ENCODE peak calls at places on chromosomes 5 and 9, in ten cellular contexts. G, T, M, N, Q, V, H, J, X and E are unnamed samples. For H3K4me1, the result is how much of the 10 kb centered on the place peaks cover.

GRCh38 chr5:131068893-131069643 is 96.0 kb downstream of the HINT1 start:
- DNase-seq in G (no peak), T (no peak), M (no peak), N (peak), Q (no peak), V (no peak), H (peak), J (no peak), X (no peak), E (peak)

GRCh38 chr5:127586811-127587210 is 62.1 kb upstream of the CTXN3 start:
- DNase-seq in G (no peak), T (no peak), M (no peak), N (no peak), Q (no peak), V (no peak), H (no peak), J (no peak), X (no peak), E (no peak)

GRCh38 chr5:137734962-137735530 is 843 bp downstream of the KLHL3 start:
- DNase-seq in G (peak), T (peak), M (peak), N (no peak), Q (peak), V (no peak), H (peak), J (no peak), X (no peak), E (no peak)

GRCh38 chr5:32230356-32231099 is 56.4 kb upstream of the GOLPH3 start:
- DNase-seq in G (no peak), T (no peak), M (no peak), N (no peak), Q (no peak), V (no peak), H (no peak), J (no peak), X (no peak), E (no peak)

GRCh38 chr9:91191443-91192378 is 170.0 kb downstream of the AUH start:
- DNase-seq in G (no peak), T (no peak), M (no peak), N (peak), Q (no peak), V (no peak), H (no peak), J (no peak), X (no peak), E (no peak)

GRCh38 chr5:151295138-151295537 is 8.4 kb downstream of the SLC36A3 start:
- DNase-seq in G (no peak), T (no peak), M (no peak), N (no peak), Q (no peak), V (no peak), H (no peak), J (no peak), X (no peak), E (no peak)

GRCh38 chr5:116778015-116778414 is 203.4 kb upstream of the SEMA6A start:
- DNase-seq in G (no peak), T (no peak), M (no peak), N (no peak), Q (peak), V (no peak), H (no peak), J (no peak), X (no peak), E (no peak)

GRCh38 chr5:113147088-113147487 is 170.5 kb downstream of the DCP2 start:
- DNase-seq in G (no peak), T (no peak), M (no peak), N (no peak), Q (no peak), V (no peak), H (no peak), J (no peak), X (no peak), E (no peak)

GRCh38 chr9:107486674-107487520 is 2.7 kb downstream of the KLF4 start:
- DNase-seq in G (peak), T (no peak), M (peak), N (no peak), Q (no peak), V (no peak), H (peak), J (no peak), X (no peak), E (no peak)

GRCh38 chr9:69433426-69433825 is 108.4 kb downstream of the ENTREP1 start:
- DNase-seq in G (no peak), T (no peak), M (no peak), N (no peak), Q (no peak), V (no peak), H (no peak), J (no peak), X (no peak), E (no peak)

GRCh38 chr5:44361626-44362002 is 27.6 kb downstream of the FGF10 start:
- DNase-seq in G (no peak), T (no peak), M (no peak), N (no peak), Q (no peak), V (no peak), H (no peak), J (no peak), X (no peak), E (no peak)
- H3K4me3 ChIP-seq in G (no peak), T (no peak), M (no peak), N (no peak), Q (no peak), V (no peak), H (no peak), J (no peak), X (no peak), E (no peak)

GRCh38 chr5:157860898-157861894 is 2.3 kb upstream of the CLINT1 start:
- DNase-seq in G (no peak), T (no peak), M (no peak), N (no peak), Q (no peak), V (no peak), H (peak), J (no peak), X (no peak), E (no peak)

GRCh38 chr5:157855404-157855994 is 3.4 kb downstream of the CLINT1 start:
- DNase-seq in G (peak), T (peak), M (no peak), N (no peak), Q (peak), V (no peak), H (peak), J (no peak), X (peak), E (no peak)

GRCh38 chr5:157857821-157858526 is 971 bp downstream of the CLINT1 start:
- DNase-seq in G (no peak), T (no peak), M (no peak), N (no peak), Q (no peak), V (no peak), H (no peak), J (no peak), X (no peak), E (no peak)

GRCh38 chr5:157859227-157859575 is 256 bp upstream of the CLINT1 start:
- DNase-seq in G (no peak), T (no peak), M (no peak), N (no peak), Q (no peak), V (no peak), H (no peak), J (no peak), X (peak), E (no peak)

DNA sequence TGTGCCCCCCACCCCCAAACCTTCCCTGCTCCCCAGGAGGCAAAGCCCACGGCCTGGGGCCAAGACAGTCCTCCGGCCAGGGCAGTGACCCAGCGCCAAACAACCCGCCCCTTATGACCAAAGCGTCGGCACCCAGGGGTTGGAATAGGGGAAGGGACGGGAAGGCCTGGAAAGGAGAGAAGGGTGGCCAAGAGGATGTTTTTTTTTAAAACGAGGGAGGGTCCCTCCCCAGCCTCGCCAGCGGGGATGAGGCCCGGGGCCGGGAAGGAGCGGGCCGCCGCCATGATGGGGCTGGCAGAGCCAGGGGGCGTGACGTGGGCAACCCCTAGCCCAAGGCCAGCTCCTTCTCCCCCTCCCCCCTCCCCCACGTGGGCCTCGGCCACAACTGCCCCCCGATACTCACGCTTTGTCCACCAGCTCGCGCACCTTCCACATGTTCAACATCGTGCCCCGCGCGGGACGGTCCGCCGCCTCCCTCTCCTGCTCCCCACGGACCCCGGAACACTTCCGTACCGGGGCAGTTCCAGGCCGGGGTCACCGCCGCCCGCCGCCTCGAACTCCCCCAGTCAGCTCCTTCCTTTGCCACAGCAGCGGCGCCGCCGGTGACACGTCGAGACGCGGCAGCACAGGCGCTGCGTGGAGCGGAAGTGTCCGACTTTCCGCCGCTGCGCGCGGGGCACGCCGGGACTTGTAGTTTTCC is at the start of gene CLINT1:
- DNase-seq in G (peak), T (peak), M (peak), N (peak), Q (peak), V (peak), H (peak), J (peak), X (no peak), E (peak)
- TF ChIP-seq CTCF in G (peak), T (no peak), M (no peak), N (no peak), Q (no peak), V (no peak), H (no peak), J (no peak), X (no peak), E (no peak)

DNA sequence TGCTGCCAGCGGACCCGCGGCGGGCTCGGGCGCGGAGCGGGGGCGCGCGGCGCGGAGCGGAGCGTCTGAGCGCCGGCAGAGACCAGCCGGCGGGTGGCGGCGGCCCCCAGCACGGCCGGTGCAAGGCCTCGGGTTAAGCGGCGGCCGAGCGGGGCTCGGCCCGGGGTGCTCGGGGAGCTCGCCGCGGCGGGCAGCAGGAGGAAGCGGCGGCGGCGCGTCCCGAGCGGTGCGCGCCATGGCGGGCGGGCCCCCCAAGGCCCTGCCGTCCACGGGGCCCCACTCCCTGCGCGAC is 153 bp downstream of the SNX30 start:
- DNase-seq in G (no peak), T (no peak), M (no peak), N (no peak), Q (no peak), V (no peak), H (no peak), J (no peak), X (no peak), E (no peak)
- H3K4me1 ChIP-seq in G (under half), T (under half), M (under half), N (under half), Q (under half), V (under half), H (under half), J (under half), X (under half), E (half or more)

DNA sequence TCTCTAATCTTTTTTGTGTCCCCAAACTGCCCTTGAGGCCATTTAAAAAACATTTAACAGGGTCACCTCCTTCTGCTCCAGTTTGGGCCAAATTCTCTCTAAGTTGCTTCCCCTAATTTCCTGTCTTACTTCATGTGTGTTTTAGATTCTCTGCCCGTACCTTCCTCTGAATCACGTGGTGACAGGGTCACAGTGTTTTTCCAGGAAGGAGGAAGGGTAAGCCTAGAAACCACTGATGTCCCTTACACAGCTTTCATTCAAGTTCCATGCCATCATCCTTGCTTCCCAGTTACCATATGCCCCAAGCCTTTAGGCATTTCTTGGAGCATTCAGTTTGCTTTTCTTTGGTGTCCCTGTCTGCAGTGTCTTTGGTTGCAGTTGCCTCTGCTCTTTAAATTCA is 42.4 kb upstream of the MACIR start:
- DNase-seq in G (no peak), T (no peak), M (no peak), N (no peak), Q (no peak), V (no peak), H (no peak), J (no peak), X (no peak), E (no peak)
- H3K4me3 ChIP-seq in G (no peak), T (no peak), M (no peak), N (no peak), Q (no peak), V (no peak), H (no peak), J (no peak), X (no peak), E (no peak)

DNA sequence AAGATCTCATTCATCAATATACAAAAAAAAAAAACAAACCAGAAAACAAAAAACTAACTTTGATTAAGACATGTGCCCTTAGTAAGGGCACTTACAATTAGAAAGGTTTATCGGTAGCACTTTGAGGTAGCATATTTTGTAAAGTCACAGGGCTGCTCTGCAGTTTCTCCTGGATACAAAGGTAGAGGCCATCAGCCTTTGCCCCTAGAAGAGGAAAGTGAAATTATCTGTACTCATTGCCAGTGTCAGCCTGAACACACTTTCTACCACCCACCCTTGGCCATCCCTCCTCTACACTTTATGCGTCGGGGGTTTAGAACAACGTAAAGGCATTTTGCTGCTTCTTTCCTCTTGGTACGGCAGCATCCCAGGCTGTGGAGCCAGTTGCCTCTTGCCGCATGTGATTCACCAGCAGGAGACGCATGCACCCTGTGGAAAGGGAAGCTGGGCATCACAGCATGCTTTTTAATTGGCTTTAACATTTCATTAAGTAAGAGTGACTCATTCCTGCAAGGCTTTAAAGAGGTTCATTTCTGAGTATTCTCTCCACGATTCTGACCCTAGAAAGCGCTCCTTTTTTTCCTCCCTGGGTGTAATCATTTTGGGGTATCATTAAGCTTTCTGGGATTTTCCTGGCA is 84.6 kb downstream of the CEMIP2 start:
- DNase-seq in G (no peak), T (peak), M (peak), N (peak), Q (peak), V (no peak), H (no peak), J (no peak), X (no peak), E (no peak)
- TF ChIP-seq CTCF in G (no peak), T (peak), M (peak), N (no peak), Q (peak), V (peak), H (no peak), J (peak), X (no peak), E (no peak)